ENCODE peak calls at places on chromosomes 3 and 15, in six cellular contexts. Q is heart left ventricle; H is A172; N is Ammon's horn; P is ELR; F is stimulated activated CD4-positive, alpha-beta T cell treated with anti-CD3 and anti-CD28 coated beads, Interleukin-2, amount 100 ng/mL, for 48 hours. X is an unnamed sample.

GRCh38 chr3:127622031-127622430 is 7.0 kb upstream of the PODXL2 start:
- DNase-seq in Q (no peak), N (no peak), H (no peak), P (no peak), F (no peak), X (no peak)

GRCh38 chr3:12994357-12994606 is 78.9 kb downstream of the IQSEC1 start:
- DNase-seq in P (peak; percentile 24), H (no peak), N (peak; percentile 50), Q (peak; percentile 82), F (no peak), X (no peak)

GRCh38 chr15:90412356-90413194 is 24.5 kb downstream of the IQGAP1 start:
- DNase-seq in Q (no peak), H (peak; percentile 70), N (peak; percentile 67), P (peak; percentile 60), F (no peak), X (peak; percentile 90)

GRCh38 chr15:33086500-33087141 is 107.9 kb downstream of the FMN1 start:
- DNase-seq in F (no peak), N (peak; percentile 71), P (peak; percentile 79), H (peak; percentile 57), Q (no peak), X (peak; percentile 11)

GRCh38 chr3:74470313-74470712 is 144.1 kb downstream of the CNTN3 start:
- DNase-seq in Q (no peak), P (no peak), F (no peak), H (no peak), N (no peak), X (no peak)

GRCh38 chr15:66057089-66057488 is 187.8 kb downstream of the RAB11A start:
- DNase-seq in P (no peak), Q (no peak), F (no peak), N (no peak), H (no peak), X (no peak)

GRCh38 chr15:82871577-82872484 is 62.4 kb downstream of the WHAMM start:
- DNase-seq in N (no peak), F (no peak), P (no peak), H (no peak), Q (no peak), X (no peak)

GRCh38 chr15:23566070-23567050 is 886 bp downstream of the MKRN3 start:
- DNase-seq in H (peak; percentile 47), Q (no peak), P (peak; percentile 35), F (no peak), N (peak; percentile 55), X (no peak)

GRCh38 chr3:72018339-72018984 is 233.5 kb upstream of the PROK2 start:
- DNase-seq in N (no peak), P (peak; percentile 34), H (no peak), F (no peak), Q (no peak), X (no peak)

GRCh38 chr3:58271901-58272501 is 34.0 kb upstream of the RPP14 start:
- DNase-seq in P (peak; percentile 91), H (peak; percentile 88), F (no peak), N (no peak), Q (no peak), X (peak; percentile 85)

GRCh38 chr15:63050737-63051700 is 8.5 kb downstream of the TPM1 start:
- DNase-seq in N (no peak), H (peak; percentile 80), Q (no peak), P (peak; percentile 49), F (no peak), X (no peak)

GRCh38 chr15:91953432-91953831 is 99.9 kb downstream of the SLCO3A1 start:
- DNase-seq in P (no peak), F (no peak), H (no peak), Q (no peak), N (no peak), X (peak; percentile 92)

GRCh38 chr15:98815207-98815606 is 166.9 kb downstream of the IGF1R start:
- DNase-seq in Q (no peak), N (peak; percentile 88), H (no peak), P (no peak), F (no peak), X (no peak)

GRCh38 chr3:189297957-189298356 is 126.2 kb downstream of the TPRG1 start:
- DNase-seq in N (no peak), P (no peak), F (no peak), Q (no peak), H (no peak), X (no peak)

GRCh38 chr3:122892561-122892960 is 97.7 kb downstream of the SLC49A4 start:
- DNase-seq in P (no peak), N (no peak), H (no peak), Q (no peak), F (no peak), X (no peak)

GRCh38 chr3:16236856-16237393 is 27.8 kb downstream of the DPH3 start:
- DNase-seq in P (no peak), H (no peak), N (no peak), F (no peak), Q (no peak), X (no peak)

GRCh38 chr3:14429237-14429636 is 26.8 kb downstream of the SLC6A6 start:
- DNase-seq in F (no peak), Q (no peak), P (no peak), N (peak; percentile 72), H (no peak), X (no peak)

GRCh38 chr3:80233576-80233975 is 465.8 kb upstream of the ROBO1 start:
- DNase-seq in H (no peak), Q (no peak), P (peak; percentile 42), F (no peak), N (no peak), X (no peak)

GRCh38 chr15:66108483-66109270 is 144.9 kb downstream of the MEGF11 start:
- DNase-seq in F (no peak), H (no peak), P (no peak), N (no peak), Q (no peak), X (no peak)

GRCh38 chr3:85567074-85567676 is 608.4 kb downstream of the CADM2 start:
- DNase-seq in F (peak; percentile 17), Q (no peak), P (peak; percentile 3), N (peak; percentile 55), H (peak; percentile 48), X (no peak)

GRCh38 chr3:58210761-58211477 is at the start of gene DNASE1L3:
- DNase-seq in F (no peak), N (no peak), Q (no peak), H (no peak), P (no peak), X (no peak)

GRCh38 chr3:99172736-99173657 is 271.5 kb upstream of the DCBLD2 start:
- DNase-seq in N (peak; percentile 72), P (peak; percentile 78), Q (no peak), F (peak; percentile 19), H (peak; percentile 81), X (peak; percentile 24)

GRCh38 chr15:100847194-100847593 is 32.4 kb upstream of the ALDH1A3 start:
- DNase-seq in F (no peak), H (no peak), Q (no peak), N (no peak), P (no peak), X (no peak)

X was measured in NCI-H226.